ENCODE peak calls at places on chromosomes 13 and 19, in seven cellular contexts. One of them, this sample, is unnamed.

GRCh38 chr19:36898422-36898821 is 17.7 kb downstream of the ZNF829 start:
- DNase-seq in A673: no peak
- DNase-seq in RWPE2: no peak
- DNase-seq in colonic mucosa: no peak
- DNase-seq in BJ: no peak
- DNase-seq in heart right ventricle: no peak
- DNase-seq in CD8-positive, alpha-beta T cell: no peak
- DNase-seq in this sample: no peak

GRCh38 chr13:45511310-45512147 is 46.8 kb downstream of the COG3 start:
- DNase-seq in A673: peak
- DNase-seq in RWPE2: no peak
- DNase-seq in colonic mucosa: peak
- DNase-seq in BJ: peak
- DNase-seq in heart right ventricle: peak
- DNase-seq in CD8-positive, alpha-beta T cell: peak
- DNase-seq in this sample: no peak

GRCh38 chr13:46831588-46832194 is 34.7 kb upstream of the ESD start:
- DNase-seq in A673: peak
- DNase-seq in RWPE2: no peak
- DNase-seq in colonic mucosa: peak
- DNase-seq in BJ: peak
- DNase-seq in heart right ventricle: peak
- DNase-seq in CD8-positive, alpha-beta T cell: peak
- DNase-seq in this sample: no peak

GRCh38 chr19:19229701-19230100 is 17.9 kb downstream of the NCAN start:
- DNase-seq in A673: no peak
- DNase-seq in RWPE2: no peak
- DNase-seq in colonic mucosa: no peak
- DNase-seq in BJ: no peak
- DNase-seq in heart right ventricle: no peak
- DNase-seq in CD8-positive, alpha-beta T cell: no peak
- DNase-seq in this sample: no peak

GRCh38 chr13:35953537-35954206 is 177.5 kb downstream of the DCLK1 start:
- DNase-seq in A673: peak
- DNase-seq in RWPE2: no peak
- DNase-seq in colonic mucosa: peak
- DNase-seq in BJ: peak
- DNase-seq in heart right ventricle: peak
- DNase-seq in CD8-positive, alpha-beta T cell: no peak
- DNase-seq in this sample: peak

GRCh38 chr19:38072776-38073411 is 151.1 kb downstream of the DPF1 start:
- DNase-seq in A673: no peak
- DNase-seq in RWPE2: no peak
- DNase-seq in colonic mucosa: no peak
- DNase-seq in BJ: no peak
- DNase-seq in heart right ventricle: no peak
- DNase-seq in CD8-positive, alpha-beta T cell: no peak
- DNase-seq in this sample: peak

GRCh38 chr13:33372251-33372919 is 86.8 kb upstream of the STARD13 start:
- DNase-seq in A673: no peak
- DNase-seq in RWPE2: no peak
- DNase-seq in colonic mucosa: no peak
- DNase-seq in BJ: no peak
- DNase-seq in heart right ventricle: no peak
- DNase-seq in CD8-positive, alpha-beta T cell: no peak
- DNase-seq in this sample: no peak

GRCh38 chr13:114152831-114153371 is 20.5 kb upstream of the RASA3 start:
- DNase-seq in A673: no peak
- DNase-seq in RWPE2: peak
- DNase-seq in colonic mucosa: no peak
- DNase-seq in BJ: peak
- DNase-seq in heart right ventricle: no peak
- DNase-seq in CD8-positive, alpha-beta T cell: no peak
- DNase-seq in this sample: no peak

GRCh38 chr19:10043286-10043927 is 30.1 kb downstream of the RDH8 start:
- DNase-seq in A673: peak
- DNase-seq in RWPE2: no peak
- DNase-seq in colonic mucosa: no peak
- DNase-seq in BJ: no peak
- DNase-seq in heart right ventricle: no peak
- DNase-seq in CD8-positive, alpha-beta T cell: no peak
- DNase-seq in this sample: no peak

GRCh38 chr13:83622422-83622784 is 259.9 kb downstream of the SLITRK1 start:
- DNase-seq in A673: no peak
- DNase-seq in RWPE2: no peak
- DNase-seq in colonic mucosa: no peak
- DNase-seq in BJ: no peak
- DNase-seq in heart right ventricle: no peak
- DNase-seq in CD8-positive, alpha-beta T cell: no peak
- DNase-seq in this sample: no peak

GRCh38 chr13:54185785-54186184 is 1157.2 kb downstream of the OLFM4 start:
- DNase-seq in A673: peak
- DNase-seq in RWPE2: no peak
- DNase-seq in colonic mucosa: no peak
- DNase-seq in BJ: no peak
- DNase-seq in heart right ventricle: no peak
- DNase-seq in CD8-positive, alpha-beta T cell: no peak
- DNase-seq in this sample: no peak
- TF ChIP-seq CTCF in A673: peak
- TF ChIP-seq CTCF in RWPE2: peak
- TF ChIP-seq CTCF in colonic mucosa: no peak
- TF ChIP-seq CTCF in BJ: no peak
- TF ChIP-seq CTCF in heart right ventricle: no peak
- TF ChIP-seq CTCF in CD8-positive, alpha-beta T cell: no peak
- TF ChIP-seq CTCF in this sample: no peak

DNA sequence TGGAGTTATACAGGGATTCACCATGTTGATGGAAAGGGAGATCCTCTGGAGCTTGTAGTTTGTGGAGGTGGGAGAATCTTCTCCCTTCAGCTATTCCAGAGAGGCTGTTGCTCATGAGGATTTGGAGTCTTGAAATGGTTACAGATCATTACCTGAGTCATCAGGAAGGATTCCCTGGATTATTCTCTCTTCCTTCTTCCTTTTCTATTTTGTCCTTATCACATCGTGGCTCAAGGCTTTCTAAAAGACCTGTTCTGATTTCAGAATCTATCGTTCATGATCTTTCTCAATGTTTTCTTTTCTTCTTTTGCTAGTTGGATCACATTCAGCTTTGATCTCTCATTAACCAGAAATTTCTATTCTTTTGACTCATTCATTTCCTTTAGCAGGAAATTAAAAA is 196.0 kb downstream of the KLF5 start:
- DNase-seq in A673: no peak
- DNase-seq in RWPE2: no peak
- DNase-seq in colonic mucosa: no peak
- DNase-seq in BJ: no peak
- DNase-seq in heart right ventricle: no peak
- DNase-seq in CD8-positive, alpha-beta T cell: no peak
- DNase-seq in this sample: no peak
- TF ChIP-seq CTCF in A673: no peak
- TF ChIP-seq CTCF in RWPE2: no peak
- TF ChIP-seq CTCF in colonic mucosa: no peak
- TF ChIP-seq CTCF in BJ: no peak
- TF ChIP-seq CTCF in heart right ventricle: no peak
- TF ChIP-seq CTCF in CD8-positive, alpha-beta T cell: no peak
- TF ChIP-seq CTCF in this sample: no peak

GRCh38 chr13:30408319-30409101 is 13.8 kb upstream of the UBE2L5 start:
- DNase-seq in A673: no peak
- DNase-seq in RWPE2: peak
- DNase-seq in colonic mucosa: peak
- DNase-seq in BJ: no peak
- DNase-seq in heart right ventricle: peak
- DNase-seq in CD8-positive, alpha-beta T cell: peak
- DNase-seq in this sample: peak
- TF ChIP-seq CTCF in A673: no peak
- TF ChIP-seq CTCF in RWPE2: peak
- TF ChIP-seq CTCF in colonic mucosa: peak
- TF ChIP-seq CTCF in BJ: peak
- TF ChIP-seq CTCF in heart right ventricle: peak
- TF ChIP-seq CTCF in CD8-positive, alpha-beta T cell: peak
- TF ChIP-seq CTCF in this sample: peak

GRCh38 chr19:40530091-40530901 is 46.4 kb upstream of the SHKBP1 start:
- DNase-seq in A673: peak
- DNase-seq in RWPE2: no peak
- DNase-seq in colonic mucosa: peak
- DNase-seq in BJ: no peak
- DNase-seq in heart right ventricle: no peak
- DNase-seq in CD8-positive, alpha-beta T cell: peak
- DNase-seq in this sample: no peak
- TF ChIP-seq CTCF in A673: peak
- TF ChIP-seq CTCF in RWPE2: peak
- TF ChIP-seq CTCF in colonic mucosa: no peak
- TF ChIP-seq CTCF in BJ: peak
- TF ChIP-seq CTCF in heart right ventricle: peak
- TF ChIP-seq CTCF in CD8-positive, alpha-beta T cell: no peak
- TF ChIP-seq CTCF in this sample: no peak

DNA sequence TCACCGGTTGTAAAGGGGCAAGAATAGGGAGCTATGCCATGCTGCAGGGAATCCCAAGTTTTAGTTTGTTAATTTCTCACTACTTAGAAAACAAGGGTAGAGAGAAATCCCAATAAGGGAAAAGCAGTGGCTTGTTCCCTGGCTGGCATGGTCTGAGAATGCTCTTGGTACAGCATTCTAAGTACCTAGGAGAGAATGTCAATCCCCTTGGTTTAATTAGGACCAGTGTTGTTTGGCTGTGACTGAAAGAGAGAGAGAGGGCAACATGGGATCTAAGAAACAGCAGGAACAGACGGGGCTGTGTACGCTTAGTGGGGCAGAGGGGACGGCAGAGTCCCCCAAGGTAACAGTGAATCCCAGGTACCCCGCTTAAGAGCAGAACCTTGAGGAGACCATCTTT is 228.8 kb downstream of the PCDH9 start:
- DNase-seq in A673: no peak
- DNase-seq in RWPE2: no peak
- DNase-seq in colonic mucosa: no peak
- DNase-seq in BJ: no peak
- DNase-seq in heart right ventricle: no peak
- DNase-seq in CD8-positive, alpha-beta T cell: no peak
- DNase-seq in this sample: no peak
- TF ChIP-seq CTCF in A673: no peak
- TF ChIP-seq CTCF in RWPE2: no peak
- TF ChIP-seq CTCF in colonic mucosa: no peak
- TF ChIP-seq CTCF in BJ: no peak
- TF ChIP-seq CTCF in heart right ventricle: no peak
- TF ChIP-seq CTCF in CD8-positive, alpha-beta T cell: no peak
- TF ChIP-seq CTCF in this sample: no peak

This sample was measured in lower lobe of right lung.